ENCODE peak calls at places on chromosomes 3 and 15, in five cellular contexts. R is stomach; Z is CD8-positive, alpha-beta T cell; W is GM20000; O is psoas muscle. K is an unnamed sample.

GRCh38 chr3:149575213-149575961 is 82.4 kb downstream of the WWTR1 start:
- DNase-seq in R (no peak), O (peak), Z (no peak), W (no peak), K (no peak)

GRCh38 chr15:78051622-78052405 is 25.7 kb downstream of the TBC1D2B start:
- DNase-seq in O (no peak), W (no peak), Z (no peak), R (peak), K (no peak)

GRCh38 chr15:85667491-85668424 is 127.0 kb downstream of the KLHL25 start:
- DNase-seq in R (no peak), W (peak), Z (no peak), O (no peak), K (no peak)

GRCh38 chr3:47954562-47954961 is 61.7 kb downstream of the MAP4 start:
- DNase-seq in O (no peak), Z (no peak), R (no peak), W (no peak), K (no peak)

GRCh38 chr3:78992400-78992799 is 775.4 kb downstream of the ROBO1 start:
- DNase-seq in W (no peak), O (no peak), Z (no peak), R (no peak), K (no peak)

GRCh38 chr3:110813541-110813940 is 258.1 kb upstream of the NECTIN3 start:
- DNase-seq in W (no peak), Z (no peak), O (no peak), R (no peak), K (no peak)

GRCh38 chr3:18771931-18772330 is 346.8 kb upstream of the SATB1 start:
- DNase-seq in O (no peak), W (no peak), Z (no peak), R (no peak), K (no peak)

GRCh38 chr3:46504780-46505179 is 7.0 kb downstream of the RTP3 start:
- DNase-seq in O (no peak), Z (no peak), W (no peak), R (no peak), K (peak)

GRCh38 chr3:177174607-177175006 is 22.7 kb downstream of the TBL1XR1 start:
- DNase-seq in R (no peak), O (no peak), Z (no peak), W (no peak), K (no peak)

GRCh38 chr15:40569139-40569953 is at the start of gene RPUSD2:
- DNase-seq in O (peak), W (peak), Z (peak), R (peak), K (peak)

GRCh38 chr3:139309880-139310279 is 33.9 kb upstream of the MRPS22 start:
- DNase-seq in W (no peak), Z (no peak), R (no peak), O (no peak), K (no peak)

GRCh38 chr15:78989701-78990248 is 44.9 kb upstream of the CTSH start:
- DNase-seq in O (no peak), W (no peak), R (no peak), Z (no peak), K (no peak)

DNA sequence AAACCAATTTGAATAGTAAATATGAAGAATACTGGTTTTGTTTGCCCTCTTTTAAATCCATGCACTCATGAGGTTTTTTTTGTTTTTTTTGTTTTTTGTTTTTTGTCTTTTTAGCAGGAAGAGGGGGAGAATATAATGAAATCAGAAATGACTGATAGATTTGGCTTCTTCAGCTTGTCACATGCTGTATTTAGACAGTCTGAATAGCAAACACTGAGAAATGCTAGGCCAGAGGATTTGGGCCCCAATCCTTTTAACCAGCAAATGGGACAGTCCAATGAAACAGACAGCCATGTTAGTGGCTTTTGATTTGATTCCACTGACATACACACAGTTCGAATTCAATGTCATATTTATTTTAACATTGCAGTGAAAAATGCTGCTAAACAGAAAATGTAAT is 14.2 kb upstream of the CEP152 start:
- DNase-seq in O (no peak), R (no peak), W (no peak), Z (no peak), K (no peak)
- TF ChIP-seq CTCF in O (no peak), R (no peak), W (no peak), Z (no peak), K (no peak)

GRCh38 chr15:90393040-90393439 is 5.0 kb downstream of the IQGAP1 start:
- DNase-seq in O (no peak), W (no peak), Z (no peak), R (no peak), K (no peak)

GRCh38 chr15:90389513-90389912 is 1.5 kb downstream of the IQGAP1 start:
- DNase-seq in W (no peak), R (no peak), O (no peak), Z (no peak), K (no peak)

GRCh38 chr15:90386221-90386620 is 1.8 kb upstream of the IQGAP1 start:
- DNase-seq in R (no peak), O (no peak), Z (no peak), W (no peak), K (no peak)

GRCh38 chr15:90387534-90388461 is at the start of gene IQGAP1:
- DNase-seq in Z (peak), W (peak), R (peak), O (peak), K (peak)

DNA sequence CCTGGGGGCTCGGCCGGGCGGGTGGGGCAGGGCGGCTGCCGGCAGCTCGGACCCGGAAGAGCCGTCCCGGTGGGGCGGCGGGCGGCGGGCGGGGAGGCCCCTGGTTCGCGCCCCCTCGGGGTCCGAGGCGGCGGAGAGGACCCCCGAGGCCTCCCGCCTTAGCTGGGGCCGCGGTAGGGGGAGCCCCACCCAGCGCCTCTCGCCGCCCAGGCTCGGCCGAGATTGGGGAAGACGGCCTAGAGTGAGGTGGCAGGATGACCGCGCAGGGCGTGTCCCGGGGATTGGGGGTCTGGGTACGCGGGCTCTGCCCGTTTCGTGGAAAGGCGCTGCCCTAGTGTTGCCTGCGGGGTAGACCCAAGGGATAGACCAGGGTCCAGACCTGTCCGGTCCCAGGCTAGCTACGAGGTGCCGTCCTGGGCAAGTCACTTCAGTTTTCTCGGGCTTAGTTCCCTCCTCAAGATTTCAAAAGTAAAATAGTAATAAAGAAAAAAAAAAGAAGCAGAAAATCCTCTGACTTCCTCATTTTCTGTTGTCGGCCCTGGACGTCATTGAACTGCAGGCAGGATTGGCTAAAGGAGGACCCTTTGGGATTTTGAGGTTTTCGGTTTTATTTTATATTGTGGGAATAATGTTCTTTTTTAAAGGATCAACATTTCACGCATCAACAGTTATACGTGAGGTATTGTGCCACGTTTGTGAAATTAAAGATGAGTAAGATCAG is 580 bp downstream of the IQGAP1 start:
- DNase-seq in O (peak), W (peak), R (peak), Z (peak), K (no peak)
- TF ChIP-seq CTCF in O (no peak), W (peak), R (no peak), Z (no peak), K (no peak)

GRCh38 chr15:96404560-96404959 is 74.1 kb downstream of the NR2F2 start:
- DNase-seq in R (no peak), O (no peak), W (no peak), Z (no peak), K (no peak)

GRCh38 chr15:96402403-96402802 is 71.9 kb downstream of the NR2F2 start:
- DNase-seq in O (no peak), Z (no peak), R (no peak), W (no peak), K (no peak)

GRCh38 chr15:96406701-96407100 is 76.2 kb downstream of the NR2F2 start:
- DNase-seq in O (no peak), R (no peak), Z (no peak), W (no peak), K (no peak)

GRCh38 chr15:96403932-96404331 is 73.4 kb downstream of the NR2F2 start:
- DNase-seq in Z (no peak), W (no peak), R (no peak), O (no peak), K (no peak)

DNA sequence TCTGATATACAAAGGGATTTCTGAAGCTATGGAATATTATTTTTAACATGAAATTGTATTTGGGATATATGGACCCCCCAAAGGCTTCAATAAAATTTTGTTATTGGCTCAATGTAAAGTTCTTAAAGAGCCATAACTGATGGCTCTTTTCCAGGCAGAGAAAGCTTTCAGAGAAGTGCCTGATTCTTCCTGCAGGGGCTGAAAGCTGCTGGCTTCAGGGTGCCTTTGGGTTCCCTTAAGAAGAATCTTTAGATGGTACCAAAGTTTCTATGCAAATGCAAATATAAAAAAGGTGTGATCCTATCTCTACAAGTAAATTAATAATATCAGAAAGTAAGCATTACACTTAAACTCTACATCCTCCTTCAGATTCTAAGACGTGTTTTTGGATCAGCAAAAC is 72.6 kb downstream of the NR2F2 start:
- DNase-seq in O (no peak), Z (no peak), W (no peak), R (no peak), K (no peak)
- TF ChIP-seq CTCF in O (no peak), Z (no peak), W (no peak), R (no peak), K (no peak)

GRCh38 chr15:98541519-98541918 is 106.8 kb upstream of the IGF1R start:
- DNase-seq in W (no peak), R (no peak), O (no peak), Z (no peak), K (no peak)

GRCh38 chr15:98536976-98537375 is 111.4 kb upstream of the IGF1R start:
- DNase-seq in R (no peak), O (no peak), Z (no peak), W (no peak), K (no peak)

GRCh38 chr15:98532063-98532462 is 116.3 kb upstream of the IGF1R start:
- DNase-seq in O (no peak), W (no peak), R (no peak), Z (no peak), K (no peak)

GRCh38 chr15:98537516-98538060 is 110.8 kb upstream of the IGF1R start:
- DNase-seq in O (no peak), W (no peak), R (no peak), Z (no peak), K (no peak)
- TF ChIP-seq CTCF in O (no peak), W (no peak), R (no peak), Z (no peak), K (no peak)

GRCh38 chr3:55013145-55013544 is 85.3 kb upstream of the LRTM1 start:
- DNase-seq in W (no peak), Z (no peak), O (no peak), R (no peak), K (no peak)
- TF ChIP-seq CTCF in W (no peak), Z (no peak), O (no peak), R (no peak), K (no peak)